ENCODE peak calls at places on chromosomes 12 and 14, in five cellular contexts. X, E, A, W and K are unnamed samples.
A peak's percentile ranks its signal among the peaks of the same experiment; 100 is the strongest.

GRCh38 chr14:98580131-98580678 is 691.8 kb downstream of the BCL11B start:
- DNase-seq in X (no peak), E (no peak), A (no peak), W (no peak), K (no peak)

GRCh38 chr12:43921666-43922337 is 85.9 kb downstream of the TMEM117 start:
- DNase-seq in X (no peak), E (no peak), A (no peak), W (no peak), K (no peak)

GRCh38 chr12:9787340-9787737 is 26.6 kb upstream of the CD69 start:
- DNase-seq in X (no peak), E (no peak), A (no peak), W (no peak), K (no peak)

GRCh38 chr14:64702493-64703392 is 1.5 kb upstream of the PLEKHG3 start:
- DNase-seq in X (no peak), E (no peak), A (no peak), W (no peak), K (no peak)

GRCh38 chr12:47778842-47779241 is 5.8 kb downstream of the SLC48A1 start:
- DNase-seq in X (no peak), E (no peak), A (no peak), W (no peak), K (no peak)

GRCh38 chr14:50373959-50374358 is 22.7 kb downstream of the CDKL1 start:
- DNase-seq in X (no peak), E (no peak), A (no peak), W (no peak), K (no peak)

GRCh38 chr12:25071366-25071765 is 122.5 kb upstream of the BCAT1 start:
- DNase-seq in X (no peak), E (no peak), A (no peak), W (no peak), K (no peak)

GRCh38 chr12:12466157-12466556 is 96.5 kb downstream of the DUSP16 start:
- DNase-seq in X (no peak), E (no peak), A (no peak), W (no peak), K (no peak)

GRCh38 chr14:86777950-86778602 is 1214.9 kb downstream of the GALC start:
- DNase-seq in X (no peak), E (no peak), A (no peak), W (peak; percentile 37), K (no peak)

GRCh38 chr14:40280652-40281051 is 848.4 kb upstream of the FBXO33 start:
- DNase-seq in X (no peak), E (no peak), A (no peak), W (no peak), K (no peak)

GRCh38 chr12:15829949-15830348 is 40.8 kb upstream of the EPS8 start:
- DNase-seq in X (no peak), E (no peak), A (no peak), W (no peak), K (no peak)

GRCh38 chr14:50676814-50677516 is 8.9 kb upstream of the SAV1 start:
- DNase-seq in X (no peak), E (no peak), A (no peak), W (no peak), K (no peak)

GRCh38 chr12:70661762-70662161 is 24.5 kb upstream of the PTPRB start:
- DNase-seq in X (no peak), E (no peak), A (no peak), W (no peak), K (no peak)

GRCh38 chr12:76666272-76666845 is 97.6 kb upstream of the ZDHHC17 start:
- DNase-seq in X (no peak), E (no peak), A (no peak), W (no peak), K (no peak)

GRCh38 chr12:131986361-131986760 is 36.6 kb downstream of the EP400 start:
- DNase-seq in X (no peak), E (no peak), A (no peak), W (no peak), K (no peak)

GRCh38 chr14:28635387-28635786 is 131.2 kb upstream of the FOXG1 start:
- DNase-seq in X (no peak), E (peak; percentile 3), A (no peak), W (no peak), K (no peak)

GRCh38 chr14:95486875-95487668 is 29.4 kb downstream of the SYNE3 start:
- DNase-seq in X (no peak), E (no peak), A (no peak), W (no peak), K (no peak)

GRCh38 chr14:95489163-95489887 is 27.1 kb downstream of the SYNE3 start:
- DNase-seq in X (no peak), E (no peak), A (no peak), W (no peak), K (no peak)

GRCh38 chr14:95487669-95488084 is 28.8 kb downstream of the SYNE3 start:
- DNase-seq in X (no peak), E (no peak), A (no peak), W (no peak), K (no peak)

GRCh38 chr14:95490127-95490526 is 26.3 kb downstream of the SYNE3 start:
- DNase-seq in X (no peak), E (no peak), A (no peak), W (no peak), K (no peak)

GRCh38 chr14:95488376-95489162 is 27.9 kb downstream of the SYNE3 start:
- DNase-seq in X (peak; percentile 60), E (no peak), A (no peak), W (no peak), K (peak; percentile 57)
- H3K27ac ChIP-seq in X (peak overlapping the region; percentile 69), E (no peak overlapping the region), A (no peak overlapping the region), W (no peak overlapping the region), K (peak overlapping the region; percentile 76)

DNA sequence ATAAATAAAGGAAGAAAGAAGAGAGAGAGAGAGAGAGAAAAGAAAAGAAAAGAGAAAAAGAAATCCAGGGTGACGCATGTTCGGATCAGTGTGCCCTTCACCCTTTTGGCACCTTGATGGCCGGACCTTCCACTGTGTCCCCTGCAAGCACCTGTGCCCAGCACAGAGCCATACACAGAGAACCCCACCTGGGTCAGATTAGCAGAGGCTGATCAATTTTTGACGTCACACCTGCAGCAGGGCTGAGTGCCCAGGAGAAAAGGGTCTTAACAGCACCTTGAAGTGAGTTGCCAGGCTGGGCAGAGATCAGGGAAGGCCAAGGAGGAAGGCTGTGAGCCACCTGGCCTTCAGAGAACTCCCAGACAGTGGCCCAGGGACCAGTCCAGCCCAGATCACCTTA is 114.4 kb downstream of the CALM1 start:
- DNase-seq in X (no peak), E (no peak), A (no peak), W (no peak), K (no peak)
- H3K27ac ChIP-seq in X (no peak overlapping the region), E (no peak overlapping the region), A (no peak overlapping the region), W (no peak overlapping the region), K (peak overlapping the region; percentile 100)

GRCh38 chr14:91947196-91948184 is at the start of gene FBLN5:
- DNase-seq in X (peak; percentile 81), E (no peak), A (peak; percentile 11), W (peak; percentile 74), K (no peak)
- H3K27ac ChIP-seq in X (peak within 1 kb of the TSS; percentile 16), E (no peak within 1 kb of the TSS), A (peak within 1 kb of the TSS; percentile 67), W (peak within 1 kb of the TSS; percentile 80), K (no peak within 1 kb of the TSS)

GRCh38 chr12:64680235-64680634 is 69.9 kb downstream of the RASSF3 start:
- DNase-seq in X (no peak), E (no peak), A (peak; percentile 63), W (no peak), K (no peak)
- H3K27ac ChIP-seq in X (peak overlapping the region; percentile 28), E (peak overlapping the region; percentile 66), A (peak overlapping the region; percentile 92), W (no peak overlapping the region), K (no peak overlapping the region)

GRCh38 chr12:108241961-108242360 is 97.2 kb downstream of the CMKLR1 start:
- DNase-seq in X (no peak), E (no peak), A (no peak), W (no peak), K (no peak)
- H3K27ac ChIP-seq in X (no peak overlapping the region), E (no peak overlapping the region), A (no peak overlapping the region), W (no peak overlapping the region), K (no peak overlapping the region)

GRCh38 chr14:76699901-76700590 is 61.2 kb upstream of the VASH1 start:
- DNase-seq in X (no peak), E (no peak), A (no peak), W (no peak), K (no peak)

GRCh38 chr14:76697246-76697645 is 64.0 kb upstream of the VASH1 start:
- DNase-seq in X (no peak), E (no peak), A (no peak), W (no peak), K (no peak)

GRCh38 chr14:76698191-76698590 is 63.1 kb upstream of the VASH1 start:
- DNase-seq in X (no peak), E (no peak), A (no peak), W (no peak), K (no peak)

GRCh38 chr14:76698631-76699030 is 62.6 kb upstream of the VASH1 start:
- DNase-seq in X (no peak), E (no peak), A (no peak), W (no peak), K (no peak)

DNA sequence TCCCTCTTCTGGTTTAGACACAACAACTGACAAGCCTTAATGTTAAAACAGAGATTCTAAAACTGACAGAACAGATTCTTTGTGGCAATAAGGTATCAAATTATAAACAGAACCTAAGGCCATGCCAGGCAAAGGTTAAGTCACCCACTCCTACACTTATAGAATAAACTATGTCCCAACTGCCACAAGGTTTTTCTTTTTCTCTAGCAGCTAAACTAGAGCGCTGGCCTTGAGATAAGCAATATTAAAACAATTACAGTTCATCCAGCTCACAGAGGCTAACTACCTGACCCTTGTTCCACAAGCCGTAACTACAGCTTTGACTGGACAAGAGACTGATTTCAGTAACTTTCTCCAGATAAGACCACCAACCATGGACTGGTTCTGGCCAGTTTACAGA is 62.1 kb upstream of the VASH1 start:
- DNase-seq in X (no peak), E (no peak), A (no peak), W (no peak), K (no peak)
- H3K27ac ChIP-seq in X (no peak overlapping the region), E (no peak overlapping the region), A (no peak overlapping the region), W (no peak overlapping the region), K (no peak overlapping the region)

DNA sequence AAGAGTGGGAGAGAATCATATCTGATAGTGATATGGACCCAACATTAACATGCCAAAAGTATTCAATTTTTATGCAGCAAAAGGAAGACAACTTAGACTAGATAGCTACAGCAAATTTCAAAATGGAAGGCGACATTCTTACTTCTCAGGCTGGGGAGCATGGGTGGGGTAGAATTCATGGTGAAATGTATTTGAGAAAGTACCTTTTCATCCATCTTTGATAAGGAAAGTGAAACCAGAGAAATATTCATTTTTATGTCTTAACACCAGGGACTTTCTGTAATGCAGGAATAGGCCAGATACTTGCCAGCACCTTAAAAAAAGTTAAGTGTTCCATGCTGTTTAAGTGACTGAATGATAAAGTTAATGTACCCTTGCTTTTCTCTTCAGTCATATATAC is 13.4 kb downstream of the BTG1 start:
- DNase-seq in X (no peak), E (no peak), A (no peak), W (no peak), K (no peak)
- H3K27ac ChIP-seq in X (no peak overlapping the region), E (no peak overlapping the region), A (no peak overlapping the region), W (no peak overlapping the region), K (no peak overlapping the region)

GRCh38 chr14:71242237-71242748 is 335.0 kb downstream of the PCNX1 start:
- DNase-seq in X (no peak), E (no peak), A (no peak), W (no peak), K (no peak)
- H3K27ac ChIP-seq in X (no peak overlapping the region), E (no peak overlapping the region), A (no peak overlapping the region), W (peak overlapping the region; percentile 73), K (no peak overlapping the region)

GRCh38 chr12:110451263-110451662 is 1.1 kb upstream of the ARPC3 start:
- DNase-seq in X (no peak), E (no peak), A (no peak), W (no peak), K (no peak)
- H3K27ac ChIP-seq in X (peak overlapping the region; percentile 89), E (no peak overlapping the region), A (no peak overlapping the region), W (no peak overlapping the region), K (peak overlapping the region; percentile 49)